ENCODE peak calls at places on chromosomes 6 and 20, in four cellular contexts. M is GM12878, Q is H1, H is K562. U is an unnamed sample.

GRCh38 chr6:98942263-98942803 is 5.4 kb downstream of the FBXL4 start:
- DNase-seq in H (no peak), M (no peak), Q (no peak), U (no peak)

GRCh38 chr20:25050082-25050481 is 7.9 kb downstream of the ACSS1 start:
- DNase-seq in Q (no peak), H (no peak), M (no peak), U (no peak)

GRCh38 chr20:17650301-17650761 is 31.7 kb downstream of the RRBP1 start:
- DNase-seq in H (no peak), Q (no peak), M (no peak), U (no peak)

GRCh38 chr20:44785768-44786167 is 24.6 kb downstream of the RIMS4 start:
- DNase-seq in M (no peak), H (no peak), Q (peak), U (no peak)

GRCh38 chr6:66361886-66362285 is 654.9 kb upstream of the EYS start:
- DNase-seq in M (no peak), H (no peak), Q (no peak), U (no peak)

GRCh38 chr20:13436530-13436929 is 202.2 kb downstream of the TASP1 start:
- DNase-seq in H (no peak), Q (no peak), M (no peak), U (no peak)

GRCh38 chr20:37615507-37616425 is 78.1 kb upstream of the CTNNBL1 start:
- DNase-seq in H (peak), Q (peak), M (no peak), U (no peak)

GRCh38 chr6:155013457-155013876 is 18.4 kb downstream of the TIAM2 start:
- DNase-seq in M (no peak), Q (no peak), H (no peak), U (peak)

GRCh38 chr6:41451515-41452163 is 94.5 kb upstream of the FOXP4 start:
- DNase-seq in H (no peak), M (no peak), Q (no peak), U (peak)

GRCh38 chr20:11101243-11101642 is 427.4 kb upstream of the JAG1 start:
- DNase-seq in Q (no peak), H (no peak), M (no peak), U (peak)

GRCh38 chr6:56297022-56297995 is 49.9 kb upstream of the COL21A1 start:
- DNase-seq in M (no peak), Q (no peak), H (no peak), U (no peak)

GRCh38 chr20:48025061-48025515 is 239.8 kb upstream of the SULF2 start:
- DNase-seq in H (no peak), M (no peak), Q (peak), U (peak)

GRCh38 chr20:47552996-47553395 is 51.3 kb downstream of the NCOA3 start:
- DNase-seq in Q (no peak), M (no peak), H (no peak), U (no peak)

GRCh38 chr20:57382516-57382915 is 8.7 kb upstream of the RBM38 start:
- DNase-seq in M (no peak), Q (no peak), H (no peak), U (no peak)

GRCh38 chr6:79048611-79049010 is 29.4 kb downstream of the PHIP start:
- DNase-seq in H (peak), M (no peak), Q (no peak), U (peak)

GRCh38 chr6:116528163-116528562 is 16.7 kb downstream of the CALHM5 start:
- DNase-seq in M (no peak), Q (no peak), H (no peak), U (no peak)

GRCh38 chr6:138503881-138504680 is 4.8 kb upstream of the NHSL1 start:
- DNase-seq in Q (no peak), H (no peak), M (no peak), U (no peak)

GRCh38 chr6:53201270-53201669 is 52.6 kb upstream of the GCM1 start:
- DNase-seq in H (no peak), M (no peak), Q (no peak), U (no peak)

GRCh38 chr6:6629416-6629815 is 40.9 kb downstream of the LY86 start:
- DNase-seq in H (no peak), Q (no peak), M (no peak), U (no peak)

GRCh38 chr20:62703853-62704228 is 4.8 kb upstream of the NTSR1 start:
- DNase-seq in Q (no peak), M (no peak), H (no peak), U (no peak)

GRCh38 chr6:18350728-18351127 is 36.4 kb upstream of the RNF144B start:
- DNase-seq in H (no peak), Q (no peak), M (no peak), U (no peak)

GRCh38 chr6:18352842-18353241 is 34.3 kb upstream of the RNF144B start:
- DNase-seq in H (no peak), M (no peak), Q (no peak), U (no peak)

GRCh38 chr6:18352001-18352400 is 35.1 kb upstream of the RNF144B start:
- DNase-seq in M (no peak), Q (no peak), H (no peak), U (peak)

GRCh38 chr6:18350271-18350670 is 36.9 kb upstream of the RNF144B start:
- DNase-seq in Q (no peak), M (no peak), H (no peak), U (no peak)

DNA sequence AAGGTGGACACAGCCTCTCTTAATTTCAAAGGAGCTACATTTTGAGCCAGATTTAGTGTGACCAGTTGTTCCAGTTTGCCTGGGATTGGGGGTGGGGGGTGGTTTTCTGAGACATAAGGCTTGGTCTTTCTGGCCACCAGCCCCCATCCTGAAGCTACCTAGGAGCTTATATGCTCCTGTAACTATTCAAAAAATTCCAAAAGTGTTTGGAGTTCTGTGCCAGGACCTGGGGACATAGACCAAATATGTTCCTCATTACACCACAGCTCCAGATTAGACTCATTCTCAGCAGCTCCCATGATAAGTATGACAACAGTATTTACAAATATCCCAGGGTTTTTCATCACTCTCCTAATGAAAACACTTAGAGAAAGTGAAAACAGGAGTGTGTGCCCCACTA is 37.8 kb upstream of the RNF144B start:
- DNase-seq in Q (no peak), M (no peak), H (no peak), U (no peak)
- TF ChIP-seq CHD1 in Q (no peak), M (no peak), H (no peak), U (no peak)

GRCh38 chr20:59002874-59003399 is 4.1 kb downstream of the CTSZ start:
- DNase-seq in M (no peak), Q (no peak), H (no peak), U (no peak)

GRCh38 chr20:59003836-59004492 is 3.1 kb downstream of the CTSZ start:
- DNase-seq in M (no peak), H (no peak), Q (no peak), U (no peak)

GRCh38 chr20:59005523-59006166 is 1.4 kb downstream of the CTSZ start:
- DNase-seq in H (no peak), Q (no peak), M (no peak), U (no peak)

GRCh38 chr20:59004763-59005522 is 2.1 kb downstream of the CTSZ start:
- DNase-seq in Q (no peak), M (peak), H (no peak), U (no peak)

GRCh38 chr20:59004493-59004762 is 2.6 kb downstream of the CTSZ start:
- DNase-seq in M (no peak), Q (no peak), H (no peak), U (no peak)
- TF ChIP-seq CHD1 in M (no peak), Q (no peak), H (no peak), U (no peak)

GRCh38 chr6:46465294-46466165 is 25.7 kb downstream of the RCAN2 start:
- DNase-seq in M (no peak), Q (no peak), H (no peak), U (peak)
- TF ChIP-seq CHD1 in M (no peak), Q (no peak), H (no peak), U (no peak)

GRCh38 chr6:111657146-111657545 is 51.5 kb upstream of the TRAF3IP2 start:
- DNase-seq in M (no peak), H (no peak), Q (no peak), U (peak)
- TF ChIP-seq CHD1 in M (no peak), H (no peak), Q (no peak), U (no peak)

DNA sequence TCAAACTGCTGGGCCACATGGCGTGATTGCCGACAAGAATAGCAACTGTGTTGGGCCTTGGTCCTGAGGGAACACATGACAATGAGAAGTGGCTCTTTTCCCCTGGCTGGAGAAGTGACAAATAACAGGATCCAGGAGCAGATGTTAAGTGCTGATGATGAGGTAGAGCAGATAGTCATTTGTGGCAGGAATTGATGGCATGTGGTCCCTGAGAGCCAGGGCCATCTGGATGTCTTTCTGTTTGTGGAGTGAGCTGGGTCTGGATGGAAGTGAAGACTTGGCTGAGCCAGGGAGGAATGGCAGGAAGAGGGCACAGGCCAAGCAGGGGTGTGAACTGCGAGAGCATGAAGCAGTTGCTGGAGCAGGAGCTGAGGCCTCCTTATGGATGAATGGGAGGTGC is 67.8 kb downstream of the SCAND1 start:
- DNase-seq in H (peak), M (no peak), Q (no peak), U (no peak)
- TF ChIP-seq CHD1 in H (no peak), M (no peak), Q (no peak), U (no peak)

GRCh38 chr6:113903666-113904330 is 46.7 kb downstream of the MARCKS start:
- DNase-seq in Q (no peak), H (no peak), M (no peak), U (peak)
- TF ChIP-seq CHD1 in Q (no peak), H (no peak), M (no peak), U (no peak)